ENCODE peak calls at places on chromosomes 13 and 19, in five cellular contexts. P, H, G, Z and Q are unnamed samples.

GRCh38 chr13:46053162-46054012 is 841 bp upstream of the ZC3H13 start:
- DNase-seq in P (no peak), Z (no peak), G (no peak), H (no peak), Q (no peak)

GRCh38 chr19:56748443-56748842 is 76.9 kb upstream of the ZNF835 start:
- DNase-seq in G (no peak), Z (no peak), P (no peak), H (peak; percentile 30), Q (no peak)

GRCh38 chr13:91572944-91573535 is 174.6 kb downstream of the GPC5 start:
- DNase-seq in G (no peak), H (no peak), P (no peak), Z (no peak), Q (no peak)

GRCh38 chr19:3358919-3359849 is 7.2 kb upstream of the NFIC start:
- DNase-seq in G (no peak), Z (no peak), H (peak; percentile 82), P (peak; percentile 65), Q (peak; percentile 68)

GRCh38 chr19:47507031-47507430 is 7.8 kb downstream of the NAPA start:
- DNase-seq in G (no peak), P (no peak), Z (no peak), H (peak; percentile 78), Q (peak; percentile 76)

GRCh38 chr13:80030491-80030890 is 310.4 kb downstream of the SPRY2 start:
- DNase-seq in H (peak; percentile 26), P (peak; percentile 59), Z (no peak), G (no peak), Q (no peak)

GRCh38 chr19:23996549-23996948 is 81.9 kb downstream of the ZNF726 start:
- DNase-seq in Z (peak; percentile 35), P (no peak), H (no peak), G (no peak), Q (no peak)

GRCh38 chr13:21986602-21987001 is 315.7 kb downstream of the FGF9 start:
- DNase-seq in P (peak; percentile 37), H (peak; percentile 44), G (no peak), Z (no peak), Q (no peak)

GRCh38 chr13:39149896-39150295 is 111.6 kb downstream of the NHLRC3 start:
- DNase-seq in P (no peak), H (no peak), G (no peak), Z (no peak), Q (no peak)

GRCh38 chr13:36352350-36352749 is 6.2 kb upstream of the SPART start:
- DNase-seq in P (no peak), G (no peak), H (no peak), Z (no peak), Q (no peak)

GRCh38 chr13:106302011-106302410 is 233.5 kb downstream of the EFNB2 start:
- DNase-seq in P (no peak), G (no peak), Z (no peak), H (no peak), Q (no peak)

GRCh38 chr13:49495783-49496762 is at the start of gene PHF11:
- DNase-seq in G (no peak), P (peak; percentile 80), H (peak; percentile 89), Z (peak; percentile 23), Q (peak; percentile 77)

GRCh38 chr19:14561832-14562351 is 10.0 kb downstream of the NDUFB7 start:
- DNase-seq in H (peak; percentile 70), P (no peak), G (no peak), Z (no peak), Q (peak; percentile 38)

GRCh38 chr13:42153371-42153770 is 104.9 kb downstream of the DGKH start:
- DNase-seq in G (no peak), P (no peak), Z (no peak), H (no peak), Q (no peak)

GRCh38 chr13:25214371-25215252 is 42.5 kb upstream of the AMER2 start:
- DNase-seq in G (no peak), H (no peak), Z (no peak), P (no peak), Q (no peak)

GRCh38 chr13:93260591-93260990 is 34.0 kb downstream of the GPC6 start:
- DNase-seq in G (no peak), P (no peak), Z (no peak), H (no peak), Q (no peak)

GRCh38 chr13:29480893-29481525 is 114.5 kb downstream of the SLC7A1 start:
- DNase-seq in G (no peak), H (no peak), Z (no peak), P (no peak), Q (no peak)

GRCh38 chr19:46950526-46951235 is 69.0 kb upstream of the NPAS1 start:
- DNase-seq in Z (no peak), G (no peak), P (no peak), H (no peak), Q (no peak)

GRCh38 chr13:98813993-98814392 is 61.5 kb upstream of the SLC15A1 start:
- DNase-seq in P (no peak), H (no peak), Z (no peak), G (no peak), Q (no peak)

GRCh38 chr13:21176982-21177284 is 475 bp downstream of the MRPL57 start:
- DNase-seq in H (no peak), Z (no peak), P (no peak), G (no peak), Q (no peak)

GRCh38 chr19:17957149-17957849 is 9.6 kb upstream of the KCNN1 start:
- DNase-seq in G (no peak), P (no peak), Z (no peak), H (no peak), Q (no peak)

GRCh38 chr19:51713319-51714285 is 10.2 kb downstream of the HAS1 start:
- DNase-seq in Z (no peak), H (no peak), P (no peak), G (no peak), Q (no peak)

GRCh38 chr13:78137404-78138142 is 218.9 kb upstream of the EDNRB start:
- DNase-seq in H (no peak), G (peak; percentile 43), P (no peak), Z (peak; percentile 6), Q (peak; percentile 11)

GRCh38 chr19:2475018-2475701 is 767 bp upstream of the GADD45B start:
- DNase-seq in H (peak; percentile 67), P (peak; percentile 71), G (no peak), Z (no peak), Q (peak; percentile 41)

GRCh38 chr19:55452381-55453325 is 8.8 kb downstream of the ISOC2 start:
- DNase-seq in H (peak; percentile 50), G (no peak), Z (peak; percentile 66), P (peak; percentile 63), Q (peak; percentile 16)

GRCh38 chr19:18282788-18283141 is 1.3 kb upstream of the JUND start:
- DNase-seq in H (no peak), Z (no peak), P (peak; percentile 83), G (no peak), Q (no peak)

GRCh38 chr13:33230178-33230881 is 55.2 kb downstream of the STARD13 start:
- DNase-seq in H (no peak), G (peak; percentile 78), P (no peak), Z (no peak), Q (no peak)

GRCh38 chr13:113802761-113803160 is 43.7 kb downstream of the TMEM255B start:
- DNase-seq in P (no peak), G (no peak), Z (no peak), H (no peak), Q (no peak)

GRCh38 chr19:17933414-17934129 is 757 bp downstream of the CCDC124 start:
- DNase-seq in Z (no peak), G (no peak), P (no peak), H (no peak), Q (no peak)

GRCh38 chr13:100365678-100366077 is 222.9 kb downstream of the GGACT start:
- DNase-seq in P (no peak), H (no peak), G (no peak), Z (no peak), Q (no peak)

GRCh38 chr19:11041966-11042627 is 47.2 kb upstream of the LDLR start:
- DNase-seq in G (no peak), P (no peak), Z (no peak), H (peak; percentile 88), Q (peak; percentile 52)

GRCh38 chr19:50511069-50511822 is at the start of gene JOSD2:
- DNase-seq in Z (peak; percentile 99), P (peak; percentile 97), G (peak; percentile 99), H (peak; percentile 99), Q (peak; percentile 97)
- TF ChIP-seq CTCF in Z (no peak), P (no peak), G (no peak), H (no peak), Q (no peak)

GRCh38 chr19:43503501-43504425 is 783 bp downstream of the PHLDB3 start:
- DNase-seq in Z (peak; percentile 95), G (peak; percentile 75), H (peak; percentile 100), P (peak; percentile 99), Q (peak; percentile 99)
- TF ChIP-seq CTCF in Z (peak; percentile 56), G (peak; percentile 5), H (no peak), P (peak; percentile 18), Q (peak; percentile 40)

DNA sequence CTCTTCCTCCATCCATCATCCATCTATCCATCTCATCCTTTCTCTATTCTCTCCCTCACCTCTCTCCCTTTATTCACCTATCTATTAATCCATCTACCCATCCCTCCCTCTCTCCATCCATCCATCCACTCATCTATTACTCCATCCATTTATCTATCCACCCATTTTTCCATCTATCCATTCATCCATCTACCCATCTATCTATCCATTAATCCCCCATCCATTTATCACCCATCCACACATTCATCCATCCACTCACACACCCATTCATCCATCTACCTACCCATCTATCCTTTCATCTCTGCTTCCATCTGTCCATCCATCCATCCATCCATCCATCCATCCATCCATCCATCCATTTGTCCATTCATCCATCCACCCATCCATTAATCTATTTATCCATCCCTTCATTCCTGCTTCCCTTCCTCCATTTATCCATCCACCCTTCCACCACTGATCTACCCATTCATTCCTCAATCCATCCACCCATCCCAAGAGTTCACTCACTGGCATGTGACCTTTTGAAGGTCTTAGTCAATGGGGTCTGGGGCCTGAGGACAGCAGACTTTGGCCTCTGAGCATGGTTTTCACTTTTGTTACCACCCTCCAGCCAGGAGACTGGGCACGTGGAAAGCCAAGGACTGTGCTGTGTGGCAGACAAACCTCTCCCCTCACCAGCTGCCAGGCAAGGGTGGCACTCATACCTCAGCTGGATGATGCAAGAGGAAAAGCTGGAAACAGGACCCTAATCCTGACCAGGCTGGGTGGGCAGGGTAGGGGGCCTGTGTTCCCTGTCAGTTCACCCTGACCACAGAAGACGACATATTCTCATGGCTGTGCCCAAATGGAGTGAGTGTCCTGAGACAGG is 126.7 kb downstream of the URI1 start:
- DNase-seq in H (no peak), G (no peak), Z (no peak), P (no peak), Q (no peak)
- TF ChIP-seq CTCF in H (no peak), G (no peak), Z (no peak), P (no peak), Q (no peak)

GRCh38 chr13:60990032-60990733 is 425.5 kb downstream of the PCDH20 start:
- DNase-seq in H (peak; percentile 39), G (no peak), P (no peak), Z (no peak), Q (no peak)
- TF ChIP-seq CTCF in H (no peak), G (no peak), P (no peak), Z (no peak), Q (no peak)

DNA sequence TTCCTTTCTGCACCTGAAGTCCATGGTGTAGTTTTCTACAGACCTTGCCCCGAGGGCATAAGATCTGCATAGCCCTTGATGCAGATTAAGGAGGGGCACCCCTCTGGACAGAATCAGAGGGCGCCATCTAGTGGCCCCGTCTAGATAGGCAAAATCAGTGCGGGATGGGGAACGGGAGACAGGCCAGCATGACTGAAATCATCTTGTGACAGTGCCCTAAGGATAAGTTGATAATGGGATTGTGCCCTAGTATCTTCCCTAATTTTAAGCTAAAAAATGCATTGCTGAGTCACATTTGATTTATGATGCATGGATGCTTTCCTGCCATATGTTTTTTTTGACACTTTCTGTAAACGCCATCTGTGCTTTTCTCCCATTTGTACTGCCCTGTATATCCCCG is 19.1 kb upstream of the GPI start:
- DNase-seq in Z (peak; percentile 91), G (no peak), P (peak; percentile 81), H (peak; percentile 79), Q (peak; percentile 63)
- TF ChIP-seq CTCF in Z (peak; percentile 78), G (peak; percentile 84), P (peak; percentile 86), H (peak; percentile 74), Q (peak; percentile 62)

GRCh38 chr13:70098669-70099068 is 9.0 kb upstream of the ATXN8OS start:
- DNase-seq in P (no peak), G (no peak), H (no peak), Z (no peak), Q (no peak)
- TF ChIP-seq CTCF in P (peak; percentile 20), G (no peak), H (no peak), Z (no peak), Q (no peak)